ENCODE peak calls at places on chromosomes 3 and 15, in eight cellular contexts. U is activated T-cell treated with anti-CD3 and anti-CD28 coated beads for 1 hour; H is GM23248; M is NCI-H345; J is Jurkat, Clone E6-1; R is mesenchymal stem cell; G is CD4-positive, alpha-beta T cell; N is iPS-NIHi11. I is an unnamed sample.

GRCh38 chr15:51681303-51681963 is at the start of gene SCG3:
- DNase-seq in U (peak; percentile 39), H (peak; percentile 59), M (peak; percentile 87), J (no peak), R (peak; percentile 72), G (peak; percentile 39), N (peak; percentile 88), I (peak; percentile 60)

GRCh38 chr15:62059108-62059817 is 984 bp downstream of the VPS13C start:
- DNase-seq in U (no peak), H (peak; percentile 40), M (no peak), J (no peak), R (peak; percentile 42), G (no peak), N (no peak), I (no peak)

GRCh38 chr15:87268675-87269074 is 987.9 kb downstream of the NTRK3 start:
- DNase-seq in U (no peak), H (no peak), M (no peak), J (no peak), R (peak; percentile 58), G (no peak), N (no peak), I (no peak)

GRCh38 chr3:173371848-173372487 is 25.6 kb upstream of the NLGN1 start:
- DNase-seq in U (no peak), H (peak; percentile 69), M (peak; percentile 3), J (no peak), R (peak; percentile 34), G (no peak), N (peak; percentile 59), I (no peak)

GRCh38 chr3:189458536-189458935 is 172.7 kb upstream of the TP63 start:
- DNase-seq in U (no peak), H (no peak), M (peak; percentile 18), J (no peak), R (peak; percentile 1), G (no peak), N (peak; percentile 18), I (no peak)

GRCh38 chr3:197549261-197549885 is 6.4 kb downstream of the BDH1 start:
- DNase-seq in U (no peak), H (no peak), M (no peak), J (no peak), R (no peak), G (no peak), N (no peak), I (no peak)

GRCh38 chr3:23396746-23397145 is 193.6 kb downstream of the UBE2E2 start:
- DNase-seq in U (no peak), H (no peak), M (no peak), J (no peak), R (no peak), G (no peak), N (no peak), I (no peak)

GRCh38 chr3:71695000-71695482 is 30.2 kb downstream of the EIF4E3 start:
- DNase-seq in U (no peak), H (no peak), M (no peak), J (no peak), R (no peak), G (no peak), N (no peak), I (no peak)

I was measured in CD8-positive, alpha-beta memory T cell.